ENCODE peak calls at places on chromosomes 13 and 19, in seven cellular contexts. L is heart right ventricle, Q is stomach, M is left ventricle myocardium inferior, E is thoracic aorta, U is uterus, G is mucosa of descending colon. B is an unnamed sample.

GRCh38 chr13:24276310-24276709 is 33.1 kb upstream of the C1QTNF9 start:
- DNase-seq in L (no peak), Q (no peak), M (no peak), E (no peak), U (no peak), G (no peak), B (peak; percentile 39)

GRCh38 chr13:90362718-90363117 is 984.8 kb upstream of the MIR17HG start:
- DNase-seq in L (no peak), Q (no peak), M (no peak), E (no peak), U (no peak), G (no peak), B (no peak)

GRCh38 chr19:42207767-42208259 is 9.7 kb downstream of the DEDD2 start:
- DNase-seq in L (no peak), Q (peak; percentile 43), M (no peak), E (no peak), U (no peak), G (no peak), B (peak; percentile 81)

GRCh38 chr19:41705393-41706174 is 2.8 kb upstream of the CEACAM5 start:
- DNase-seq in L (no peak), Q (no peak), M (peak; percentile 18), E (no peak), U (no peak), G (peak; percentile 71), B (peak; percentile 10)

GRCh38 chr19:22545751-22546150 is 88.4 kb upstream of the ZNF492 start:
- DNase-seq in L (peak; percentile 21), Q (no peak), M (peak; percentile 22), E (no peak), U (peak; percentile 65), G (no peak), B (peak; percentile 31)

GRCh38 chr19:54462713-54463530 is 656 bp downstream of the LENG9 start:
- DNase-seq in L (peak; percentile 77), Q (peak; percentile 81), M (peak; percentile 82), E (no peak), U (peak; percentile 74), G (peak; percentile 85), B (no peak)

GRCh38 chr13:32443111-32443510 is 15.2 kb upstream of the N4BP2L1 start:
- DNase-seq in L (no peak), Q (no peak), M (no peak), E (no peak), U (no peak), G (peak; percentile 34), B (no peak)

GRCh38 chr13:35771898-35772297 is 295.4 kb upstream of the MAB21L1 start:
- DNase-seq in L (no peak), Q (no peak), M (no peak), E (no peak), U (no peak), G (no peak), B (no peak)

GRCh38 chr19:44641460-44641859 is 2.2 kb upstream of the PVR start:
- DNase-seq in L (no peak), Q (no peak), M (no peak), E (no peak), U (no peak), G (no peak), B (no peak)

GRCh38 chr19:38155453-38155852 is 68.6 kb downstream of the DPF1 start:
- DNase-seq in L (no peak), Q (no peak), M (no peak), E (no peak), U (no peak), G (no peak), B (no peak)

DNA sequence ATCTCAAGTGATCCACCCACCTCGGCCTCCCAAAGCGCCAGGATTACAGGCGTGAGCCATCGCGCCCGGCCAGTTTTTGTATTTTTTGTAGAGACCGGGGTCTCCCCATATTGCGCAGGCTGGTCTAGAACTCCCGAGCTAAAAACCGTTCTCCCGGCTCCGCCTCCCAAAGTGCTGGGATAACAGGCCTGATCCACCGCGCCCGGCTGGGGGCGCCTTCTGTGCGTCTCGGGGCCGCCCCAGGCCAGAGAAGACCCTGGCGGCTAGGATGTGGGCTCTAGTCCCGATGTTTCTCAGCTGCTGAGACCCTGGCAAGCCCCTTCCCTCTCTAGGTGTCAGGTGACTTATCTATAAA is 3.6 kb downstream of the ARHGAP45 start:
- DNase-seq in L (no peak), Q (no peak), M (no peak), E (no peak), U (no peak), G (no peak), B (no peak)
- H3K4me3 ChIP-seq in L (no peak overlapping the region), Q (no peak overlapping the region), M (no peak overlapping the region), E (no peak overlapping the region), U (no peak overlapping the region), G (no peak overlapping the region), B (no peak overlapping the region)

GRCh38 chr13:97108535-97108910 is 113.6 kb upstream of the MBNL2 start:
- DNase-seq in L (no peak), Q (no peak), M (no peak), E (no peak), U (peak; percentile 48), G (no peak), B (no peak)
- H3K4me3 ChIP-seq in L (no peak overlapping the region), Q (no peak overlapping the region), M (no peak overlapping the region), E (no peak overlapping the region), U (no peak overlapping the region), G (no peak overlapping the region), B (no peak overlapping the region)

GRCh38 chr13:30734434-30734833 is 909 bp upstream of the ALOX5AP start:
- DNase-seq in L (no peak), Q (no peak), M (no peak), E (no peak), U (no peak), G (no peak), B (no peak)

GRCh38 chr13:30736461-30736860 is 1.1 kb downstream of the ALOX5AP start:
- DNase-seq in L (no peak), Q (no peak), M (no peak), E (no peak), U (no peak), G (no peak), B (no peak)

GRCh38 chr13:30736921-30737320 is 1.6 kb downstream of the ALOX5AP start:
- DNase-seq in L (no peak), Q (no peak), M (no peak), E (no peak), U (no peak), G (no peak), B (no peak)

GRCh38 chr13:30737511-30738342 is 2.4 kb downstream of the ALOX5AP start:
- DNase-seq in L (no peak), Q (no peak), M (no peak), E (no peak), U (no peak), G (no peak), B (no peak)

GRCh38 chr13:30735025-30735967 is at the start of gene ALOX5AP:
- DNase-seq in L (no peak), Q (peak; percentile 33), M (no peak), E (no peak), U (no peak), G (no peak), B (peak; percentile 76)
- H3K4me3 ChIP-seq in L (peak within 1 kb of the TSS; percentile 44), Q (no peak within 1 kb of the TSS), M (peak within 1 kb of the TSS; percentile 29), E (peak within 1 kb of the TSS; percentile 52), U (no peak within 1 kb of the TSS), G (no peak within 1 kb of the TSS), B (peak within 1 kb of the TSS; percentile 54)

GRCh38 chr13:59111711-59112110 is 1052.0 kb downstream of the DIAPH3 start:
- DNase-seq in L (no peak), Q (no peak), M (no peak), E (no peak), U (no peak), G (no peak), B (no peak)
- H3K4me3 ChIP-seq in L (no peak overlapping the region), Q (no peak overlapping the region), M (no peak overlapping the region), E (no peak overlapping the region), U (no peak overlapping the region), G (no peak overlapping the region), B (no peak overlapping the region)

GRCh38 chr13:101058841-101059240 is 357.5 kb downstream of the NALCN start:
- DNase-seq in L (no peak), Q (no peak), M (no peak), E (no peak), U (no peak), G (no peak), B (no peak)

GRCh38 chr13:101065314-101065713 is 351.0 kb downstream of the NALCN start:
- DNase-seq in L (no peak), Q (no peak), M (no peak), E (no peak), U (no peak), G (no peak), B (no peak)

GRCh38 chr13:101059803-101060202 is 356.5 kb downstream of the NALCN start:
- DNase-seq in L (no peak), Q (no peak), M (no peak), E (no peak), U (no peak), G (no peak), B (no peak)
- H3K4me3 ChIP-seq in L (no peak overlapping the region), Q (no peak overlapping the region), M (no peak overlapping the region), E (no peak overlapping the region), U (no peak overlapping the region), G (no peak overlapping the region), B (no peak overlapping the region)

B was measured in Jurkat, Clone E6-1.